ENCODE peak calls at places on chromosomes 7 and 10, in ten cellular contexts. P is T-helper 1 cell; O is activated CD8-positive, alpha-beta memory T cell treated with anti-CD3 and anti-CD28 coated beads, Interleukin-2, amount 50 U/mL, for 4 hours; M is keratinocyte; U is fibroblast of the conjunctiva; K is GM13976; S is kidney glomerular epithelial cell; Y is body of pancreas; Q is SHP77; Z is AG04450. R is an unnamed sample.

GRCh38 chr7:131413711-131414110 is 86.0 kb downstream of the MKLN1 start:
- DNase-seq in P (no peak), O (no peak), M (no peak), U (no peak), K (no peak), S (no peak), Y (no peak), Q (no peak), Z (no peak), R (no peak)

GRCh38 chr7:80136276-80137045 is 1.8 kb downstream of the GNAI1 start:
- DNase-seq in P (peak), O (no peak), M (no peak), U (no peak), K (no peak), S (peak), Y (no peak), Q (no peak), Z (no peak), R (no peak)

GRCh38 chr10:117461766-117462423 is 80.7 kb upstream of the EMX2 start:
- DNase-seq in P (no peak), O (no peak), M (peak), U (peak), K (no peak), S (peak), Y (no peak), Q (no peak), Z (no peak), R (no peak)

GRCh38 chr10:61028861-61029361 is 84.9 kb upstream of the RHOBTB1 start:
- DNase-seq in P (no peak), O (no peak), M (peak), U (no peak), K (no peak), S (no peak), Y (no peak), Q (no peak), Z (peak), R (no peak)

GRCh38 chr7:134676743-134677142 is 30.1 kb downstream of the BPGM start:
- DNase-seq in P (no peak), O (no peak), M (no peak), U (no peak), K (peak), S (no peak), Y (no peak), Q (no peak), Z (no peak), R (no peak)

GRCh38 chr10:115747811-115748210 is 525.2 kb downstream of the GFRA1 start:
- DNase-seq in P (no peak), O (no peak), M (no peak), U (no peak), K (no peak), S (no peak), Y (no peak), Q (no peak), Z (no peak), R (no peak)

GRCh38 chr10:43205681-43206390 is 61.0 kb downstream of the RASGEF1A start:
- DNase-seq in P (no peak), O (peak), M (no peak), U (no peak), K (no peak), S (no peak), Y (peak), Q (no peak), Z (no peak), R (no peak)

GRCh38 chr10:89296227-89296648 is 5.6 kb upstream of the IFIT2 start:
- DNase-seq in P (no peak), O (no peak), M (no peak), U (peak), K (no peak), S (no peak), Y (peak), Q (no peak), Z (peak), R (peak)

GRCh38 chr10:79159141-79159619 is 90.4 kb downstream of the ZMIZ1 start:
- DNase-seq in P (no peak), O (no peak), M (no peak), U (peak), K (no peak), S (peak), Y (peak), Q (no peak), Z (no peak), R (no peak)

GRCh38 chr7:1457949-1458675 is 1.2 kb downstream of the MICALL2 start:
- DNase-seq in P (no peak), O (no peak), M (no peak), U (no peak), K (no peak), S (no peak), Y (no peak), Q (no peak), Z (no peak), R (no peak)

GRCh38 chr7:50812847-50813475 is 30.3 kb upstream of the GRB10 start:
- DNase-seq in P (no peak), O (no peak), M (no peak), U (peak), K (no peak), S (peak), Y (peak), Q (peak), Z (no peak), R (no peak)

GRCh38 chr7:123847868-123848267 is 2.9 kb downstream of the HYAL4 start:
- DNase-seq in P (no peak), O (no peak), M (no peak), U (no peak), K (no peak), S (no peak), Y (no peak), Q (no peak), Z (no peak), R (no peak)

GRCh38 chr10:16386855-16387254 is 50.0 kb upstream of the PTER start:
- DNase-seq in P (no peak), O (no peak), M (no peak), U (no peak), K (no peak), S (no peak), Y (no peak), Q (no peak), Z (no peak), R (no peak)

GRCh38 chr7:34247468-34247867 is 342.1 kb downstream of the BMPER start:
- DNase-seq in P (no peak), O (no peak), M (no peak), U (no peak), K (no peak), S (peak), Y (no peak), Q (no peak), Z (no peak), R (no peak)

GRCh38 chr10:121616291-121616690 is 18.0 kb upstream of the FGFR2 start:
- DNase-seq in P (no peak), O (no peak), M (no peak), U (no peak), K (no peak), S (no peak), Y (no peak), Q (no peak), Z (no peak), R (no peak)

GRCh38 chr10:92801978-92802872 is 46.1 kb upstream of the EXOC6 start:
- DNase-seq in P (no peak), O (no peak), M (no peak), U (no peak), K (no peak), S (no peak), Y (no peak), Q (peak), Z (no peak), R (no peak)

GRCh38 chr10:127973810-127974311 is 67.0 kb downstream of the PTPRE start:
- DNase-seq in P (no peak), O (no peak), M (no peak), U (no peak), K (no peak), S (no peak), Y (no peak), Q (no peak), Z (no peak), R (no peak)

GRCh38 chr10:84521015-84521414 is 192.6 kb downstream of the CCSER2 start:
- DNase-seq in P (no peak), O (no peak), M (no peak), U (no peak), K (no peak), S (no peak), Y (no peak), Q (no peak), Z (no peak), R (no peak)

GRCh38 chr7:2717293-2717904 is 29.4 kb downstream of the AMZ1 start:
- DNase-seq in P (peak), O (no peak), M (no peak), U (no peak), K (no peak), S (no peak), Y (peak), Q (peak), Z (no peak), R (peak)

GRCh38 chr10:4352566-4352961 is 473.4 kb upstream of the AKR1E2 start:
- DNase-seq in P (no peak), O (no peak), M (no peak), U (no peak), K (no peak), S (peak), Y (peak), Q (no peak), Z (no peak), R (no peak)

GRCh38 chr7:103445228-103446020 is 583 bp downstream of the SLC26A5 start:
- DNase-seq in P (no peak), O (no peak), M (no peak), U (no peak), K (peak), S (no peak), Y (no peak), Q (no peak), Z (no peak), R (no peak)